ENCODE peak calls at places on chromosome 1, in eight cellular contexts. One of them, this sample, is unnamed. For H3K4me1, the result is how much of the 10 kb centered on the place peaks cover.

GRCh38 chr1:193310569-193310968 is 124.2 kb upstream of the B3GALT2 start:
- DNase-seq in CD4-positive, CD25-positive, alpha-beta regulatory T cell: no peak
- DNase-seq in fibroblast of lung: no peak
- DNase-seq in hepatocyte: peak
- DNase-seq in esophagus squamous epithelium: no peak
- DNase-seq in mesenchymal stem cell: no peak
- DNase-seq in OCI-LY7: no peak
- DNase-seq in ovary: no peak
- DNase-seq in this sample: no peak

GRCh38 chr1:106768501-106768900 is 288.0 kb upstream of the PRMT6 start:
- DNase-seq in CD4-positive, CD25-positive, alpha-beta regulatory T cell: no peak
- DNase-seq in fibroblast of lung: peak
- DNase-seq in hepatocyte: no peak
- DNase-seq in esophagus squamous epithelium: no peak
- DNase-seq in mesenchymal stem cell: no peak
- DNase-seq in OCI-LY7: no peak
- DNase-seq in ovary: no peak
- DNase-seq in this sample: no peak

GRCh38 chr1:159880435-159880834 is 18.0 kb upstream of the VSIG8 start:
- DNase-seq in CD4-positive, CD25-positive, alpha-beta regulatory T cell: no peak
- DNase-seq in fibroblast of lung: peak
- DNase-seq in hepatocyte: no peak
- DNase-seq in esophagus squamous epithelium: no peak
- DNase-seq in mesenchymal stem cell: peak
- DNase-seq in OCI-LY7: no peak
- DNase-seq in ovary: no peak
- DNase-seq in this sample: no peak

GRCh38 chr1:210360852-210361477 is 32.3 kb downstream of the HHAT start:
- DNase-seq in CD4-positive, CD25-positive, alpha-beta regulatory T cell: peak
- DNase-seq in fibroblast of lung: peak
- DNase-seq in hepatocyte: peak
- DNase-seq in esophagus squamous epithelium: no peak
- DNase-seq in mesenchymal stem cell: peak
- DNase-seq in OCI-LY7: peak
- DNase-seq in ovary: no peak
- DNase-seq in this sample: peak

GRCh38 chr1:78229344-78229743 is 183.6 kb downstream of the GIPC2 start:
- DNase-seq in CD4-positive, CD25-positive, alpha-beta regulatory T cell: no peak
- DNase-seq in fibroblast of lung: peak
- DNase-seq in hepatocyte: no peak
- DNase-seq in esophagus squamous epithelium: no peak
- DNase-seq in mesenchymal stem cell: peak
- DNase-seq in OCI-LY7: no peak
- DNase-seq in ovary: no peak
- DNase-seq in this sample: no peak

GRCh38 chr1:12078938-12079861 is 16.1 kb downstream of the TNFRSF8 start:
- DNase-seq in CD4-positive, CD25-positive, alpha-beta regulatory T cell: peak
- DNase-seq in fibroblast of lung: peak
- DNase-seq in hepatocyte: peak
- DNase-seq in esophagus squamous epithelium: peak
- DNase-seq in mesenchymal stem cell: peak
- DNase-seq in OCI-LY7: peak
- DNase-seq in ovary: peak
- DNase-seq in this sample: peak

GRCh38 chr1:244969355-244970235 is 105.3 kb upstream of the HNRNPU start:
- DNase-seq in CD4-positive, CD25-positive, alpha-beta regulatory T cell: peak
- DNase-seq in fibroblast of lung: peak
- DNase-seq in hepatocyte: peak
- DNase-seq in esophagus squamous epithelium: peak
- DNase-seq in mesenchymal stem cell: peak
- DNase-seq in OCI-LY7: peak
- DNase-seq in ovary: peak
- DNase-seq in this sample: peak

GRCh38 chr1:212412374-212412773 is 2.3 kb downstream of the PACC1 start:
- DNase-seq in CD4-positive, CD25-positive, alpha-beta regulatory T cell: no peak
- DNase-seq in fibroblast of lung: no peak
- DNase-seq in hepatocyte: no peak
- DNase-seq in esophagus squamous epithelium: no peak
- DNase-seq in mesenchymal stem cell: no peak
- DNase-seq in OCI-LY7: no peak
- DNase-seq in ovary: no peak
- DNase-seq in this sample: no peak

GRCh38 chr1:228008391-228009115 is 1.8 kb downstream of the WNT3A start:
- DNase-seq in CD4-positive, CD25-positive, alpha-beta regulatory T cell: no peak
- DNase-seq in fibroblast of lung: no peak
- DNase-seq in hepatocyte: no peak
- DNase-seq in esophagus squamous epithelium: no peak
- DNase-seq in mesenchymal stem cell: no peak
- DNase-seq in OCI-LY7: no peak
- DNase-seq in ovary: peak
- DNase-seq in this sample: no peak

GRCh38 chr1:224178894-224179293 is 4.1 kb upstream of the DEGS1 start:
- DNase-seq in CD4-positive, CD25-positive, alpha-beta regulatory T cell: no peak
- DNase-seq in fibroblast of lung: no peak
- DNase-seq in hepatocyte: no peak
- DNase-seq in esophagus squamous epithelium: no peak
- DNase-seq in mesenchymal stem cell: no peak
- DNase-seq in OCI-LY7: no peak
- DNase-seq in ovary: no peak
- DNase-seq in this sample: no peak

GRCh38 chr1:32759521-32759980 is 57.0 kb upstream of the SYNC start:
- DNase-seq in CD4-positive, CD25-positive, alpha-beta regulatory T cell: peak
- DNase-seq in fibroblast of lung: no peak
- DNase-seq in hepatocyte: peak
- DNase-seq in esophagus squamous epithelium: no peak
- DNase-seq in mesenchymal stem cell: no peak
- DNase-seq in OCI-LY7: no peak
- DNase-seq in ovary: peak
- DNase-seq in this sample: no peak

DNA sequence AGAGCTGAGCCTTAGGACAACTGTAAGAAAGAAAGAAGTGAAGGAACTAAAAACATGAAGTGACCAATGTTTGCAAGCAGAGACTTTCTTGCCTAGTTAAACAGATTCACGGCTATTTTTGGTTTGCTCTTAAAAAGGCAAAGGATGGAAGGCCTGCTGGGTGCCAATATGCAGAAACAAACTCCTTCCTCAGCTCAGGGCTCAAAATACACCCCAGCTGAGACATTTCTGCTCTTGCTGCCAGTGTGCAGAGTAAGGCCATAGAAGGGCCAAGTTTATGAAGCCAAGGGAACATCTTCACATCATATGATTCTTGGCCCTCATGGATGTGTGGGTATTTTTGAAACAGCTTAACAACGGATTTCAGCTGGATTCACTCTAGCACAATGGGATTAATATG is 70.8 kb downstream of the CAPZB start:
- DNase-seq in CD4-positive, CD25-positive, alpha-beta regulatory T cell: no peak
- DNase-seq in fibroblast of lung: peak
- DNase-seq in hepatocyte: no peak
- DNase-seq in esophagus squamous epithelium: no peak
- DNase-seq in mesenchymal stem cell: no peak
- DNase-seq in OCI-LY7: no peak
- DNase-seq in ovary: no peak
- DNase-seq in this sample: no peak
- H3K4me1 ChIP-seq in CD4-positive, CD25-positive, alpha-beta regulatory T cell: under half
- H3K4me1 ChIP-seq in fibroblast of lung: under half
- H3K4me1 ChIP-seq in hepatocyte: under half
- H3K4me1 ChIP-seq in esophagus squamous epithelium: under half
- H3K4me1 ChIP-seq in mesenchymal stem cell: under half
- H3K4me1 ChIP-seq in OCI-LY7: under half
- H3K4me1 ChIP-seq in ovary: under half
- H3K4me1 ChIP-seq in this sample: under half

DNA sequence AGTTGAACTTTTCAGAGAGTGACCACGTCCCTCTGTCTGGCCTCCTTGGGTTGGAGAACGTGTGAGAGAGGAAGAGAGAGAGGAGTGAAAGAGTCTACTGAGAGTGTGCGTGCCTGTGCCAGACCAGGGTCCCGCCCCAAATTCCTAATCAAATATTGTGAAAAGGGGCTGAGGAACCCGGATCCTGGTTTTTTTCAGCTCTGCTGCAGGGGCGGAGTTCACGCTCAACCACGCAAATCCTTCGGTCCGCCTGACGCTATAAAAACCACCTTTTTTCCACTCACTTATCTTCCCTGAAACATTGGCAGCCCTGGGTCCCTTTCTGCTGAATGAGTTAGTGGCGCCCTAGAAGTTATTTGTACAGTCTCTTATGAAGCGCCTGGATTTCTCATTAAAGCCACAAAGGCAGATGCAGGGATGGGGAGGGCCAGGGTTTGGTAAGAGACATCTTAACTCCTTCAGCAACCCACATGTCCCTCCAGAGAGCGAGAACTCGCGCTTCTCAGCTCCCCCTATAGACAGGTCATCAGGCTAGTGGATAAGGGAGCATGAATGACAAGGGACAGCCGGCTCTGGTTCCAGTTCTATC is at the start of gene FMOD:
- DNase-seq in CD4-positive, CD25-positive, alpha-beta regulatory T cell: no peak
- DNase-seq in fibroblast of lung: peak
- DNase-seq in hepatocyte: peak
- DNase-seq in esophagus squamous epithelium: no peak
- DNase-seq in mesenchymal stem cell: peak
- DNase-seq in OCI-LY7: peak
- DNase-seq in ovary: peak
- DNase-seq in this sample: no peak
- H3K4me3 ChIP-seq in CD4-positive, CD25-positive, alpha-beta regulatory T cell: no peak
- H3K4me3 ChIP-seq in fibroblast of lung: no peak
- H3K4me3 ChIP-seq in hepatocyte: no peak
- H3K4me3 ChIP-seq in esophagus squamous epithelium: no peak
- H3K4me3 ChIP-seq in mesenchymal stem cell: no peak
- H3K4me3 ChIP-seq in OCI-LY7: no peak
- H3K4me3 ChIP-seq in ovary: peak
- H3K4me3 ChIP-seq in this sample: no peak

GRCh38 chr1:61141288-61142044 is 59.1 kb downstream of the NFIA start:
- DNase-seq in CD4-positive, CD25-positive, alpha-beta regulatory T cell: no peak
- DNase-seq in fibroblast of lung: peak
- DNase-seq in hepatocyte: no peak
- DNase-seq in esophagus squamous epithelium: no peak
- DNase-seq in mesenchymal stem cell: peak
- DNase-seq in OCI-LY7: no peak
- DNase-seq in ovary: no peak
- DNase-seq in this sample: no peak
- H3K27ac ChIP-seq in CD4-positive, CD25-positive, alpha-beta regulatory T cell: no peak
- H3K27ac ChIP-seq in fibroblast of lung: no peak
- H3K27ac ChIP-seq in hepatocyte: peak
- H3K27ac ChIP-seq in esophagus squamous epithelium: peak
- H3K27ac ChIP-seq in mesenchymal stem cell: no peak
- H3K27ac ChIP-seq in OCI-LY7: no peak
- H3K27ac ChIP-seq in ovary: peak
- H3K27ac ChIP-seq in this sample: no peak

GRCh38 chr1:153540394-153541361 is at the start of gene S100A5:
- DNase-seq in CD4-positive, CD25-positive, alpha-beta regulatory T cell: peak
- DNase-seq in fibroblast of lung: peak
- DNase-seq in hepatocyte: no peak
- DNase-seq in esophagus squamous epithelium: no peak
- DNase-seq in mesenchymal stem cell: no peak
- DNase-seq in OCI-LY7: no peak
- DNase-seq in ovary: no peak
- DNase-seq in this sample: no peak
- H3K4me1 ChIP-seq in CD4-positive, CD25-positive, alpha-beta regulatory T cell: half or more
- H3K4me1 ChIP-seq in fibroblast of lung: under half
- H3K4me1 ChIP-seq in hepatocyte: under half
- H3K4me1 ChIP-seq in esophagus squamous epithelium: half or more
- H3K4me1 ChIP-seq in mesenchymal stem cell: half or more
- H3K4me1 ChIP-seq in OCI-LY7: under half
- H3K4me1 ChIP-seq in ovary: under half
- H3K4me1 ChIP-seq in this sample: under half

DNA sequence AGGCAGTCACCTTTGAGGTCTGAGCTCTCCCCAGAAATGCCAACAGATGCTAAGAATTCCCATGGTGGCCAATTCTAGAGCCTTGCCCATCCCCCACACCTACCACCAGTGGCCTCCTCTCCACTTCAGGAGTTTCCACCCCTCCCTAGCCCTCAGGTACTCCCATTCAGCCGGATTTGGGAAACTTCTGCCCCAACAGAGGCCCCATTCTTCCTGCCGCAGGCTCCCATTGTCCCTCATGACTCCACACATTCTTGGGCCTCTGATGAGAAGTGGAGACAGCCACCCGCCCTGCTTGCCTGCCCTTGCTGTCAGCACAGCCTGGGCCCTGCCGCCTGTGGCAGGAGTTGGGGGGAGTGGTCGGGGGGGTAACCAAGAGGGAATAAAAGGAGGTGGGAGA is 4.6 kb downstream of the BLACAT1 start:
- DNase-seq in CD4-positive, CD25-positive, alpha-beta regulatory T cell: no peak
- DNase-seq in fibroblast of lung: no peak
- DNase-seq in hepatocyte: no peak
- DNase-seq in esophagus squamous epithelium: no peak
- DNase-seq in mesenchymal stem cell: no peak
- DNase-seq in OCI-LY7: no peak
- DNase-seq in ovary: no peak
- DNase-seq in this sample: no peak
- H3K4me3 ChIP-seq in CD4-positive, CD25-positive, alpha-beta regulatory T cell: no peak
- H3K4me3 ChIP-seq in fibroblast of lung: no peak
- H3K4me3 ChIP-seq in hepatocyte: no peak
- H3K4me3 ChIP-seq in esophagus squamous epithelium: no peak
- H3K4me3 ChIP-seq in mesenchymal stem cell: no peak
- H3K4me3 ChIP-seq in OCI-LY7: no peak
- H3K4me3 ChIP-seq in ovary: no peak
- H3K4me3 ChIP-seq in this sample: no peak

GRCh38 chr1:59689741-59690140 is 125.0 kb upstream of the HOOK1 start:
- DNase-seq in CD4-positive, CD25-positive, alpha-beta regulatory T cell: no peak
- DNase-seq in fibroblast of lung: no peak
- DNase-seq in hepatocyte: no peak
- DNase-seq in esophagus squamous epithelium: no peak
- DNase-seq in mesenchymal stem cell: no peak
- DNase-seq in OCI-LY7: no peak
- DNase-seq in ovary: no peak
- DNase-seq in this sample: no peak

GRCh38 chr1:59692591-59692990 is 122.2 kb upstream of the HOOK1 start:
- DNase-seq in CD4-positive, CD25-positive, alpha-beta regulatory T cell: no peak
- DNase-seq in fibroblast of lung: peak
- DNase-seq in hepatocyte: peak
- DNase-seq in esophagus squamous epithelium: no peak
- DNase-seq in mesenchymal stem cell: peak
- DNase-seq in OCI-LY7: no peak
- DNase-seq in ovary: no peak
- DNase-seq in this sample: peak

GRCh38 chr1:59688976-59689375 is 125.8 kb upstream of the HOOK1 start:
- DNase-seq in CD4-positive, CD25-positive, alpha-beta regulatory T cell: no peak
- DNase-seq in fibroblast of lung: no peak
- DNase-seq in hepatocyte: no peak
- DNase-seq in esophagus squamous epithelium: no peak
- DNase-seq in mesenchymal stem cell: no peak
- DNase-seq in OCI-LY7: no peak
- DNase-seq in ovary: no peak
- DNase-seq in this sample: no peak

GRCh38 chr1:59691261-59691660 is 123.5 kb upstream of the HOOK1 start:
- DNase-seq in CD4-positive, CD25-positive, alpha-beta regulatory T cell: no peak
- DNase-seq in fibroblast of lung: peak
- DNase-seq in hepatocyte: no peak
- DNase-seq in esophagus squamous epithelium: no peak
- DNase-seq in mesenchymal stem cell: peak
- DNase-seq in OCI-LY7: no peak
- DNase-seq in ovary: no peak
- DNase-seq in this sample: no peak

GRCh38 chr1:59690531-59690930 is 124.2 kb upstream of the HOOK1 start:
- DNase-seq in CD4-positive, CD25-positive, alpha-beta regulatory T cell: no peak
- DNase-seq in fibroblast of lung: no peak
- DNase-seq in hepatocyte: no peak
- DNase-seq in esophagus squamous epithelium: no peak
- DNase-seq in mesenchymal stem cell: no peak
- DNase-seq in OCI-LY7: no peak
- DNase-seq in ovary: no peak
- DNase-seq in this sample: no peak
- H3K27ac ChIP-seq in CD4-positive, CD25-positive, alpha-beta regulatory T cell: no peak
- H3K27ac ChIP-seq in fibroblast of lung: no peak
- H3K27ac ChIP-seq in hepatocyte: peak
- H3K27ac ChIP-seq in esophagus squamous epithelium: no peak
- H3K27ac ChIP-seq in mesenchymal stem cell: no peak
- H3K27ac ChIP-seq in OCI-LY7: no peak
- H3K27ac ChIP-seq in ovary: no peak
- H3K27ac ChIP-seq in this sample: no peak

GRCh38 chr1:218874313-218874712 is 299.4 kb upstream of the LYPLAL1 start:
- DNase-seq in CD4-positive, CD25-positive, alpha-beta regulatory T cell: no peak
- DNase-seq in fibroblast of lung: peak
- DNase-seq in hepatocyte: no peak
- DNase-seq in esophagus squamous epithelium: no peak
- DNase-seq in mesenchymal stem cell: peak
- DNase-seq in OCI-LY7: no peak
- DNase-seq in ovary: no peak
- DNase-seq in this sample: no peak
- H3K4me1 ChIP-seq in CD4-positive, CD25-positive, alpha-beta regulatory T cell: under half
- H3K4me1 ChIP-seq in fibroblast of lung: under half
- H3K4me1 ChIP-seq in hepatocyte: under half
- H3K4me1 ChIP-seq in esophagus squamous epithelium: under half
- H3K4me1 ChIP-seq in mesenchymal stem cell: under half
- H3K4me1 ChIP-seq in OCI-LY7: under half
- H3K4me1 ChIP-seq in ovary: under half
- H3K4me1 ChIP-seq in this sample: under half

This sample was measured in SJSA1.